ENCODE peak calls at places on chromosomes 16 and 17, in ten cellular contexts. E, S, N, H, G, Y, C, A, Q and F are unnamed samples.

GRCh38 chr17:45040459-45040858 is 11.0 kb downstream of the DCAKD start:
- DNase-seq in E (no peak), S (no peak), N (no peak), H (no peak), G (no peak), Y (no peak), C (peak; percentile 29), A (no peak), Q (peak; percentile 21), F (no peak)

GRCh38 chr17:49836111-49837030 is 11.5 kb downstream of the TAC4 start:
- DNase-seq in E (no peak), S (no peak), N (peak; percentile 68), H (peak; percentile 71), G (peak; percentile 57), Y (peak; percentile 23), C (no peak), A (peak; percentile 78), Q (peak; percentile 54), F (no peak)

GRCh38 chr17:42467889-42468288 is 9.2 kb downstream of the ATP6V0A1 start:
- DNase-seq in E (no peak), S (no peak), N (no peak), H (no peak), G (no peak), Y (no peak), C (no peak), A (no peak), Q (no peak), F (no peak)

GRCh38 chr17:70636517-70637133 is 467.3 kb downstream of the KCNJ2 start:
- DNase-seq in E (no peak), S (no peak), N (peak; percentile 52), H (no peak), G (no peak), Y (peak; percentile 2), C (peak; percentile 56), A (peak; percentile 42), Q (peak; percentile 49), F (peak; percentile 37)

GRCh38 chr17:78645421-78646295 is 68.5 kb upstream of the DNAH17 start:
- DNase-seq in E (peak; percentile 92), S (peak; percentile 77), N (peak; percentile 88), H (peak; percentile 78), G (peak; percentile 57), Y (no peak), C (no peak), A (no peak), Q (peak; percentile 75), F (peak; percentile 88)

GRCh38 chr17:40564883-40565744 is at the start of gene CCR7:
- DNase-seq in E (peak; percentile 94), S (no peak), N (no peak), H (no peak), G (peak; percentile 15), Y (no peak), C (no peak), A (no peak), Q (no peak), F (peak; percentile 86)

GRCh38 chr17:30379303-30380105 is 777 bp downstream of the CPD start:
- DNase-seq in E (peak; percentile 89), S (peak; percentile 35), N (no peak), H (no peak), G (peak; percentile 34), Y (no peak), C (peak; percentile 11), A (no peak), Q (no peak), F (peak; percentile 22)

GRCh38 chr17:5419959-5420653 is at the start of gene RPAIN:
- DNase-seq in E (peak; percentile 96), S (peak; percentile 85), N (peak; percentile 93), H (peak; percentile 86), G (peak; percentile 88), Y (no peak), C (peak; percentile 9), A (peak; percentile 70), Q (peak; percentile 81), F (peak; percentile 92)

GRCh38 chr16:19520861-19521331 is 1.0 kb downstream of the GDE1 start:
- DNase-seq in E (no peak), S (no peak), N (peak; percentile 44), H (no peak), G (peak; percentile 34), Y (no peak), C (peak; percentile 55), A (no peak), Q (peak; percentile 74), F (peak; percentile 53)

GRCh38 chr17:75783803-75784472 is 668 bp upstream of the UNK start:
- DNase-seq in E (peak; percentile 89), S (no peak), N (no peak), H (no peak), G (peak; percentile 60), Y (no peak), C (no peak), A (no peak), Q (no peak), F (no peak)

GRCh38 chr17:79969906-79970305 is 65.8 kb downstream of the TBC1D16 start:
- DNase-seq in E (no peak), S (no peak), N (no peak), H (no peak), G (no peak), Y (no peak), C (peak; percentile 89), A (no peak), Q (no peak), F (no peak)

GRCh38 chr17:77437017-77437416 is 296.2 kb downstream of the SEC14L1 start:
- DNase-seq in E (peak; percentile 87), S (peak; percentile 71), N (no peak), H (no peak), G (no peak), Y (peak; percentile 31), C (no peak), A (peak; percentile 73), Q (peak; percentile 81), F (no peak)

GRCh38 chr17:68511671-68512246 is 471 bp upstream of the PRKAR1A start:
- DNase-seq in E (peak; percentile 95), S (peak; percentile 81), N (peak; percentile 73), H (peak; percentile 84), G (peak; percentile 69), Y (no peak), C (no peak), A (peak; percentile 47), Q (peak; percentile 69), F (peak; percentile 74)

GRCh38 chr17:48960834-48961515 is 7.4 kb downstream of the GIP start:
- DNase-seq in E (no peak), S (no peak), N (peak; percentile 69), H (no peak), G (no peak), Y (no peak), C (no peak), A (no peak), Q (peak; percentile 7), F (no peak)

GRCh38 chr17:80693511-80693910 is 148.9 kb downstream of the RPTOR start:
- DNase-seq in E (no peak), S (no peak), N (no peak), H (no peak), G (no peak), Y (no peak), C (no peak), A (no peak), Q (no peak), F (no peak)

DNA sequence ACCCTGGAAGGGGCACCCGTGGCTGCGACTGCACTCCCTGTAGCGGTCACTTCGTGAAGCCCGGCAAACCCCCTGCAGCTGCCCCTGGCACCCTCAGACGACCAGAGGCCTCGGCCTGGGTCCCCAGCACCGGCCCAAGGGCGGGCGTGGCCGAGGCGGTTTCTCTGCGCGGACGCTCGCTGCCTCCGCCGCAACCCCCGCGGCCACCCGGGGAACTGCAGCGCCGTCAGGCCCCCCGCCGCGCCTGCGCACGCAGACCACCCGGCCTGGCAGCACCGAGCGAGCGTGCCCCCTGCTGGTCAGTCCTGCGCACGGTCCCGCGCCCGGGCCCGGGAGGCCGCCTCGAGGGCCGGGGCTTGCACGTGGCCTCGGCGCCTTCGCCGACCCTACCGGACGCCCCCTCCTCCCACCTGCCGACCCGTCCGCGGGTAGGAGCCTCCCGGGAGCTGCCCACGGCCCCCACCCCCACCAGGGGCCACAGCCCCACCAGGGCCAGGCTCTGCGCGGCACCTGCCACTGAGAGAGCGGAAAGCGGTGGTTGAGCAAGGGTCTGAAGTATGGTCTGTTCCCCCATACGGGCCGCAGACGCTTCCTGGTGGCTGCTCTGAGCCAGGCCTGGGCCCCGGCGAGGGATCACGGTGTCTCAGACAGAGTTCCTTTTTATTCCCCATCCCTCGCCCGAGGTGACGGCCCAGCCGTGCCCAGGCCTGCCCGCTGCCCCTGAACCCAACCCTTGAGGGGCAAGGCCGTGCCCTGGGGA is 11.5 kb upstream of the HS3ST6 start:
- DNase-seq in E (peak; percentile 99), S (peak; percentile 93), N (peak; percentile 88), H (peak; percentile 89), G (peak; percentile 93), Y (no peak), C (peak; percentile 77), A (peak; percentile 79), Q (peak; percentile 69), F (peak; percentile 92)
- H3K4me3 ChIP-seq in E (peak overlapping the region; percentile 79), S (peak overlapping the region; percentile 51), N (peak overlapping the region; percentile 65), H (peak overlapping the region; percentile 47), G (peak overlapping the region; percentile 65), Y (peak overlapping the region; percentile 65), C (peak overlapping the region; percentile 38), A (peak overlapping the region; percentile 64), Q (peak overlapping the region; percentile 48), F (peak overlapping the region; percentile 39)

GRCh38 chr16:77582956-77583355 is 139.4 kb upstream of the NUDT7 start:
- DNase-seq in E (no peak), S (no peak), N (no peak), H (no peak), G (no peak), Y (no peak), C (no peak), A (no peak), Q (no peak), F (no peak)
- TF ChIP-seq CTCF in E (no peak), S (no peak), N (no peak), H (no peak), G (no peak), Y (no peak), C (no peak), A (no peak), Q (no peak), F (no peak)

GRCh38 chr17:47708864-47709541 is 15.0 kb downstream of the TBKBP1 start:
- DNase-seq in E (peak; percentile 72), S (peak; percentile 66), N (no peak), H (no peak), G (peak; percentile 62), Y (no peak), C (no peak), A (no peak), Q (peak; percentile 43), F (no peak)
- H3K4me3 ChIP-seq in E (no peak overlapping the region), S (no peak overlapping the region), N (no peak overlapping the region), H (no peak overlapping the region), G (peak overlapping the region; percentile 40), Y (no peak overlapping the region), C (no peak overlapping the region), A (no peak overlapping the region), Q (no peak overlapping the region), F (no peak overlapping the region)

DNA sequence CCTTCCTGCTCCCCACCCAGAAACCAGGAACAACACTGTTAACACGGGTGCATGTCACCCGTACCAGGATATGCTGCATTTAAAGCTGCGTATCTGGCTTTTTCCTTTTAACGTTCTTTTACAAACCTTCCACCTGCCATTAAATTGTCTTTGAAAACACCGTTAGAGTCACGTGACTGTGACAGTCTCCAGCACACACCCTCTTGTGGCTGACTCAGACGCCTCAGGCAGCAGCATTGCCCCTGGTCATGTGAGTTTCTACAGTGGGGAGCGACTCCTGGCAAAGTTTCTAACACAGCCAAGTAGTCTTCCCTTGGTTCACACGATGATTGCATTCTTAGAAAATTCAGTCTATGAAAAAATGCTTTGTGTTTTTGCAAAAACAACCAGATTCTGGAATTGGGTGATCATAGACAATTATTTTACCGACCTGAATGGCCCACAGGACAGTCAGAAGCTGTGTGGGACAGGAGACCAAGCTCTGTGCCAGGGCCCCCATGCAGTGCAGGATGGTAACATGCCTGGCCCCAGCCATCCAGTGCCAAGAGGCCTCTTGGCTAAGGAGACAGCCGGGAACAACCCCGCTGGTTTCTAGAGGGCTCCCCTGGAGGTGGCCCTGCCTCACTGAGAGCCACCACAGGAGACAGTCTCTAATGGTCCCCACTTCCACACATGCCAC is 199.1 kb downstream of the KATNIP start:
- DNase-seq in E (no peak), S (no peak), N (peak; percentile 37), H (no peak), G (no peak), Y (peak; percentile 56), C (peak; percentile 78), A (peak; percentile 88), Q (peak; percentile 81), F (peak; percentile 45)
- TF ChIP-seq CTCF in E (no peak), S (peak; percentile 27), N (no peak), H (no peak), G (peak; percentile 16), Y (peak; percentile 28), C (no peak), A (peak; percentile 46), Q (peak; percentile 5), F (peak; percentile 16)